ENCODE peak calls at places on chromosomes 16 and 17, in seven cellular contexts. One of them, this sample, is unnamed.

GRCh38 chr17:69447726-69448125 is 33.2 kb downstream of the MAP2K6 start:
- DNase-seq in heart right ventricle: peak
- DNase-seq in effector CD4-positive, alpha-beta T cell: no peak
- DNase-seq in brain pericyte: no peak
- DNase-seq in WTC11: no peak
- DNase-seq in neural crest cell: no peak
- DNase-seq in astrocyte of the spinal cord: peak
- DNase-seq in this sample: no peak

GRCh38 chr17:8846768-8847211 is 20.7 kb downstream of the PIK3R6 start:
- DNase-seq in heart right ventricle: peak
- DNase-seq in effector CD4-positive, alpha-beta T cell: no peak
- DNase-seq in brain pericyte: no peak
- DNase-seq in WTC11: no peak
- DNase-seq in neural crest cell: no peak
- DNase-seq in astrocyte of the spinal cord: peak
- DNase-seq in this sample: no peak

GRCh38 chr17:67121317-67121887 is 77.0 kb downstream of the CACNG1 start:
- DNase-seq in heart right ventricle: peak
- DNase-seq in effector CD4-positive, alpha-beta T cell: no peak
- DNase-seq in brain pericyte: no peak
- DNase-seq in WTC11: no peak
- DNase-seq in neural crest cell: no peak
- DNase-seq in astrocyte of the spinal cord: no peak
- DNase-seq in this sample: no peak

GRCh38 chr17:29099527-29099926 is 56.6 kb downstream of the PIPOX start:
- DNase-seq in heart right ventricle: no peak
- DNase-seq in effector CD4-positive, alpha-beta T cell: no peak
- DNase-seq in brain pericyte: no peak
- DNase-seq in WTC11: no peak
- DNase-seq in neural crest cell: no peak
- DNase-seq in astrocyte of the spinal cord: no peak
- DNase-seq in this sample: no peak

GRCh38 chr17:54948380-54948779 is 20.1 kb downstream of the COX11 start:
- DNase-seq in heart right ventricle: no peak
- DNase-seq in effector CD4-positive, alpha-beta T cell: no peak
- DNase-seq in brain pericyte: peak
- DNase-seq in WTC11: no peak
- DNase-seq in neural crest cell: no peak
- DNase-seq in astrocyte of the spinal cord: peak
- DNase-seq in this sample: no peak

GRCh38 chr16:86970279-86970678 is 346.9 kb downstream of the C16orf95 start:
- DNase-seq in heart right ventricle: no peak
- DNase-seq in effector CD4-positive, alpha-beta T cell: no peak
- DNase-seq in brain pericyte: no peak
- DNase-seq in WTC11: no peak
- DNase-seq in neural crest cell: no peak
- DNase-seq in astrocyte of the spinal cord: no peak
- DNase-seq in this sample: no peak

GRCh38 chr17:75518201-75518600 is 1.9 kb downstream of the TSEN54 start:
- DNase-seq in heart right ventricle: no peak
- DNase-seq in effector CD4-positive, alpha-beta T cell: peak
- DNase-seq in brain pericyte: no peak
- DNase-seq in WTC11: no peak
- DNase-seq in neural crest cell: no peak
- DNase-seq in astrocyte of the spinal cord: no peak
- DNase-seq in this sample: no peak

GRCh38 chr16:75323198-75323597 is 71.8 kb upstream of the BCAR1 start:
- DNase-seq in heart right ventricle: no peak
- DNase-seq in effector CD4-positive, alpha-beta T cell: no peak
- DNase-seq in brain pericyte: no peak
- DNase-seq in WTC11: no peak
- DNase-seq in neural crest cell: no peak
- DNase-seq in astrocyte of the spinal cord: no peak
- DNase-seq in this sample: no peak

GRCh38 chr17:49695698-49696232 is 12.0 kb downstream of the SLC35B1 start:
- DNase-seq in heart right ventricle: no peak
- DNase-seq in effector CD4-positive, alpha-beta T cell: no peak
- DNase-seq in brain pericyte: no peak
- DNase-seq in WTC11: no peak
- DNase-seq in neural crest cell: no peak
- DNase-seq in astrocyte of the spinal cord: no peak
- DNase-seq in this sample: no peak

GRCh38 chr17:31147507-31148202 is 52.9 kb downstream of the NF1 start:
- DNase-seq in heart right ventricle: no peak
- DNase-seq in effector CD4-positive, alpha-beta T cell: no peak
- DNase-seq in brain pericyte: no peak
- DNase-seq in WTC11: no peak
- DNase-seq in neural crest cell: no peak
- DNase-seq in astrocyte of the spinal cord: no peak
- DNase-seq in this sample: no peak

GRCh38 chr17:52384695-52385094 is 226.2 kb upstream of the CA10 start:
- DNase-seq in heart right ventricle: no peak
- DNase-seq in effector CD4-positive, alpha-beta T cell: no peak
- DNase-seq in brain pericyte: no peak
- DNase-seq in WTC11: no peak
- DNase-seq in neural crest cell: no peak
- DNase-seq in astrocyte of the spinal cord: no peak
- DNase-seq in this sample: no peak

GRCh38 chr16:11478431-11479119 is 108.1 kb downstream of the LITAF start:
- DNase-seq in heart right ventricle: no peak
- DNase-seq in effector CD4-positive, alpha-beta T cell: no peak
- DNase-seq in brain pericyte: no peak
- DNase-seq in WTC11: no peak
- DNase-seq in neural crest cell: no peak
- DNase-seq in astrocyte of the spinal cord: no peak
- DNase-seq in this sample: no peak

GRCh38 chr17:76441681-76442340 is 11.1 kb downstream of the UBE2O start:
- DNase-seq in heart right ventricle: no peak
- DNase-seq in effector CD4-positive, alpha-beta T cell: no peak
- DNase-seq in brain pericyte: no peak
- DNase-seq in WTC11: peak
- DNase-seq in neural crest cell: no peak
- DNase-seq in astrocyte of the spinal cord: no peak
- DNase-seq in this sample: no peak

GRCh38 chr16:7400117-7400890 is 67.7 kb downstream of the RBFOX1 start:
- DNase-seq in heart right ventricle: no peak
- DNase-seq in effector CD4-positive, alpha-beta T cell: no peak
- DNase-seq in brain pericyte: no peak
- DNase-seq in WTC11: no peak
- DNase-seq in neural crest cell: no peak
- DNase-seq in astrocyte of the spinal cord: no peak
- DNase-seq in this sample: no peak

GRCh38 chr16:50733468-50733867 is 8.4 kb upstream of the CYLD start:
- DNase-seq in heart right ventricle: no peak
- DNase-seq in effector CD4-positive, alpha-beta T cell: no peak
- DNase-seq in brain pericyte: no peak
- DNase-seq in WTC11: no peak
- DNase-seq in neural crest cell: no peak
- DNase-seq in astrocyte of the spinal cord: no peak
- DNase-seq in this sample: no peak

GRCh38 chr17:47316316-47316715 is 7.4 kb upstream of the EFCAB13 start:
- DNase-seq in heart right ventricle: no peak
- DNase-seq in effector CD4-positive, alpha-beta T cell: no peak
- DNase-seq in brain pericyte: no peak
- DNase-seq in WTC11: no peak
- DNase-seq in neural crest cell: no peak
- DNase-seq in astrocyte of the spinal cord: peak
- DNase-seq in this sample: no peak

GRCh38 chr17:75406222-75406615 is 741 bp upstream of the GRB2 start:
- DNase-seq in heart right ventricle: no peak
- DNase-seq in effector CD4-positive, alpha-beta T cell: no peak
- DNase-seq in brain pericyte: no peak
- DNase-seq in WTC11: no peak
- DNase-seq in neural crest cell: no peak
- DNase-seq in astrocyte of the spinal cord: no peak
- DNase-seq in this sample: no peak

GRCh38 chr17:83006515-83007455 is 72.6 kb upstream of the METRNL start:
- DNase-seq in heart right ventricle: no peak
- DNase-seq in effector CD4-positive, alpha-beta T cell: no peak
- DNase-seq in brain pericyte: no peak
- DNase-seq in WTC11: no peak
- DNase-seq in neural crest cell: no peak
- DNase-seq in astrocyte of the spinal cord: no peak
- DNase-seq in this sample: no peak